ENCODE peak calls at places on chromosomes 6 and 20, in four cellular contexts. E is uterus, M is vagina, V is spleen. H is an unnamed sample.

GRCh38 chr6:165117121-165117520 is 192.3 kb downstream of the C6orf118 start:
- DNase-seq in E (no peak), M (no peak), V (no peak), H (no peak)

GRCh38 chr6:16377470-16377869 is 139.1 kb downstream of the GMPR start:
- DNase-seq in E (no peak), M (no peak), V (no peak), H (no peak)

GRCh38 chr6:166078294-166078693 is 89.4 kb downstream of the TBXT start:
- DNase-seq in E (no peak), M (no peak), V (no peak), H (no peak)

GRCh38 chr20:4267242-4267641 is 251.9 kb upstream of the RNF24 start:
- DNase-seq in E (no peak), M (no peak), V (no peak), H (no peak)

GRCh38 chr6:76381612-76382011 is 309.1 kb upstream of the IMPG1 start:
- DNase-seq in E (no peak), M (no peak), V (no peak), H (no peak)

GRCh38 chr20:34084227-34084923 is 27.7 kb downstream of the EIF2S2 start:
- DNase-seq in E (no peak), M (no peak), V (no peak), H (no peak)

GRCh38 chr20:9627219-9627618 is 112.8 kb downstream of the LAMP5 start:
- DNase-seq in E (no peak), M (no peak), V (no peak), H (no peak)

GRCh38 chr6:25377672-25378071 is 98.5 kb downstream of the CARMIL1 start:
- DNase-seq in E (no peak), M (no peak), V (no peak), H (no peak)

GRCh38 chr20:11850901-11851300 is 66.8 kb upstream of the BTBD3 start:
- DNase-seq in E (no peak), M (no peak), V (no peak), H (no peak)

GRCh38 chr20:21102691-21103311 is 3.4 kb downstream of the LINC00237 start:
- DNase-seq in E (no peak), M (no peak), V (peak; percentile 84), H (peak; percentile 90)

GRCh38 chr6:47307362-47308222 is 2.1 kb downstream of the TNFRSF21 start:
- DNase-seq in E (no peak), M (no peak), V (no peak), H (no peak)

GRCh38 chr6:67766061-67766460 is 869.0 kb upstream of the ADGRB3 start:
- DNase-seq in E (no peak), M (no peak), V (no peak), H (no peak)

DNA sequence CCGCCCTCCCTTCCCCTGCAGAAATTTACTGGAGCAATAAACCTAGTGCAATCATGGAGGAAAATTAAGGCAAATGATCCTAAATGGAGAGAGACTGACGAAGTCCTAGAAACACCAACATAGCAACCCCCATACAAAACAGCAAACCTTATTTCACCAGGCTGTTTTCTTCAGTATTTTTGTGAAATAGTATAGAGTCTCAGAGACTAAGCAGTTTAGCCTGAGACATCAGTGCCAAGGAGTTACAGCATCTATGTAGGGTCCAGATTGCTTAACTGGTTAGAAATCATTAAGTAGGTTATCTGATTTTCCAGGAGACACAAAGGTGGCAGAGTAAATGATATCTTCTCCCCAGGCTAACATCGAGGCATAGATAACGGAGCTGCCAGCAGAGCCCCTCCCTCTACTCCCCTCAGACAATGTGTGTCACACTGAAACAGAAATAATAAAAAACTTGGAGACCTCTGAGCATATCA is 472.9 kb upstream of the CITED2 start:
- DNase-seq in E (no peak), M (no peak), V (no peak), H (no peak)
- TF ChIP-seq POLR2A in E (no peak), M (no peak), V (no peak), H (no peak)

GRCh38 chr6:83051386-83052172 is 14.1 kb downstream of the UBE3D start:
- DNase-seq in E (no peak), M (no peak), V (no peak), H (no peak)
- H3K4me3 ChIP-seq in E (no peak overlapping the region), M (no peak overlapping the region), V (no peak overlapping the region), H (no peak overlapping the region)

DNA sequence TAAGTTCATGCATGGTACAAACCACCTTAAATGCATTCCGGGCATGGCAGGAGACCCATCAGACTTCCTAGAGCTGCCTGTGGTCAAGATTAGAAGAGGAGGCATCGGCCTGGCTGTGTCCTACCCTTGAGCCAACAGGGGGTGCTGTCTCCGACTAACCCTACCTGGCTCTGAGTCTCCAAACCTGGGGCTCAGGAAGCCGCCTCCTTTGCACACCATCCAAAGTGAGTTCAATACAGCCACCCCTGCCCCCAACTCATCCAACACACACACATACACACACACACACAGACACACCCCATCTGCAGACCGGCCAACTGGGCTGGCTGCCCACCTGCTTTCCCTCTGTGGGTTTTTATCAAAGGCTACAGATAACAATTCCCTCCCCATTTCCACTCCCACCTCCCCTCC is 77.0 kb downstream of the JPH2 start:
- DNase-seq in E (peak; percentile 53), M (no peak), V (no peak), H (no peak)
- TF ChIP-seq CTCF in E (peak; percentile 19), M (no peak), V (no peak), H (no peak)

GRCh38 chr6:14673201-14673600 is 555.6 kb downstream of the CD83 start:
- DNase-seq in E (no peak), M (no peak), V (no peak), H (no peak)
- TF ChIP-seq POLR2A in E (no peak), M (no peak), V (no peak), H (no peak)

H was measured in lower leg skin.